ENCODE peak calls at places on chromosomes 3 and 15, in nine cellular contexts. F is neuronal stem cell, X is IMR-90, C is PC-3, E is mammary epithelial cell, J is endothelial cell of umbilical vein, Y is MM.1S, Q is GM23248, W is HepG2. T is an unnamed sample.

GRCh38 chr3:194688207-194688711 is 2.6 kb downstream of the FAM43A start:
- DNase-seq in F (peak), X (peak), C (peak), E (no peak), J (peak), Y (peak), Q (peak), W (peak), T (no peak)

GRCh38 chr3:123758081-123758564 is 126.0 kb downstream of the MYLK start:
- DNase-seq in F (peak), X (peak), C (peak), E (peak), J (no peak), Y (no peak), Q (peak), W (peak), T (peak)

GRCh38 chr15:23472033-23472432 is 25.0 kb upstream of the GOLGA6L2 start:
- DNase-seq in F (no peak), X (no peak), C (no peak), E (no peak), J (no peak), Y (no peak), Q (no peak), W (no peak), T (no peak)

GRCh38 chr3:123344941-123345594 is 103.8 kb downstream of the ADCY5 start:
- DNase-seq in F (no peak), X (no peak), C (no peak), E (no peak), J (no peak), Y (no peak), Q (no peak), W (no peak), T (no peak)

GRCh38 chr3:186277268-186277909 is 84.6 kb downstream of the DGKG start:
- DNase-seq in F (no peak), X (peak), C (peak), E (peak), J (peak), Y (no peak), Q (peak), W (peak), T (peak)

GRCh38 chr3:191376742-191377141 is 46.4 kb upstream of the UTS2B start:
- DNase-seq in F (no peak), X (peak), C (peak), E (peak), J (peak), Y (no peak), Q (peak), W (no peak), T (peak)

GRCh38 chr3:135907422-135908165 is 57.9 kb upstream of the PPP2R3A start:
- DNase-seq in F (no peak), X (no peak), C (peak), E (peak), J (no peak), Y (no peak), Q (no peak), W (no peak), T (peak)

GRCh38 chr3:85554153-85554552 is 595.4 kb downstream of the CADM2 start:
- DNase-seq in F (no peak), X (no peak), C (no peak), E (no peak), J (no peak), Y (no peak), Q (no peak), W (no peak), T (no peak)

GRCh38 chr3:157464283-157464682 is 27.6 kb downstream of the PTX3 start:
- DNase-seq in F (no peak), X (peak), C (no peak), E (no peak), J (no peak), Y (no peak), Q (no peak), W (no peak), T (no peak)

GRCh38 chr3:130894130-130894872 is 417 bp downstream of the ATP2C1 start:
- DNase-seq in F (peak), X (no peak), C (no peak), E (no peak), J (no peak), Y (peak), Q (peak), W (peak), T (no peak)

GRCh38 chr3:126685493-126685892 is 18.5 kb upstream of the CHCHD6 start:
- DNase-seq in F (no peak), X (no peak), C (no peak), E (no peak), J (no peak), Y (no peak), Q (no peak), W (no peak), T (no peak)

GRCh38 chr15:85750319-85750806 is 44.4 kb downstream of the KLHL25 start:
- DNase-seq in F (no peak), X (peak), C (no peak), E (no peak), J (no peak), Y (no peak), Q (peak), W (no peak), T (no peak)
- H3K4me3 ChIP-seq in F (no peak), X (no peak), C (no peak), E (no peak), J (no peak), Y (no peak), Q (no peak), W (no peak), T (no peak)

DNA sequence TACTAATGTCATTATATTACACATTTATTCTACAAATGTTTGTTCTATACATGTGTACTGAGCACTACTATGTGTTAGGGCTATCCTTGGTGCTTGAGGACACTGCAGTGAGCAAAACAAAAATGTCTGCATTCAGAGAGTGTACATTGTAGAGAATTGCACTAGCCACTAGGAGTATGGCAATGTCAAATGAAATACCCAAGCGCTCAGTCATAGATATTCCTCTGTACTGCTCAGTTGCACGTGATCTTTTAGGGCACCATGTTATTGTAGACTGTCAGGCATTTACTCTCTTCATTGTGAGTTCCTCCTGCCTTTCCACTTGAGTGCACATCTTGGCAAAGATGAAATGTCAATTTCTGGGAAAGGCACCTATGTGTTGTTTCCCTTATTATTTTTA is 36.8 kb downstream of the FNDC3B start:
- DNase-seq in F (no peak), X (no peak), C (no peak), E (no peak), J (no peak), Y (no peak), Q (no peak), W (no peak), T (no peak)
- H2AFZ ChIP-seq in F (no peak), X (no peak), C (no peak), E (no peak), J (no peak), Y (no peak), Q (no peak), W (no peak), T (no peak)

GRCh38 chr3:112086857-112087524 is 802 bp downstream of the C3orf52 start:
- DNase-seq in F (no peak), X (peak), C (peak), E (peak), J (no peak), Y (no peak), Q (peak), W (no peak), T (peak)
- H3K4me3 ChIP-seq in F (peak), X (peak), C (peak), E (peak), J (peak), Y (peak), Q (peak), W (peak), T (peak)

GRCh38 chr3:147618636-147619035 is 209.5 kb downstream of the ZIC1 start:
- DNase-seq in F (no peak), X (no peak), C (no peak), E (no peak), J (no peak), Y (no peak), Q (no peak), W (no peak), T (no peak)

GRCh38 chr3:147616998-147617619 is 207.9 kb downstream of the ZIC1 start:
- DNase-seq in F (no peak), X (peak), C (peak), E (no peak), J (peak), Y (peak), Q (peak), W (peak), T (no peak)

GRCh38 chr3:147620906-147621305 is 211.7 kb downstream of the ZIC1 start:
- DNase-seq in F (no peak), X (no peak), C (no peak), E (no peak), J (no peak), Y (no peak), Q (peak), W (no peak), T (no peak)

GRCh38 chr3:147614210-147614609 is 205.0 kb downstream of the ZIC1 start:
- DNase-seq in F (no peak), X (no peak), C (no peak), E (no peak), J (no peak), Y (no peak), Q (no peak), W (no peak), T (no peak)

DNA sequence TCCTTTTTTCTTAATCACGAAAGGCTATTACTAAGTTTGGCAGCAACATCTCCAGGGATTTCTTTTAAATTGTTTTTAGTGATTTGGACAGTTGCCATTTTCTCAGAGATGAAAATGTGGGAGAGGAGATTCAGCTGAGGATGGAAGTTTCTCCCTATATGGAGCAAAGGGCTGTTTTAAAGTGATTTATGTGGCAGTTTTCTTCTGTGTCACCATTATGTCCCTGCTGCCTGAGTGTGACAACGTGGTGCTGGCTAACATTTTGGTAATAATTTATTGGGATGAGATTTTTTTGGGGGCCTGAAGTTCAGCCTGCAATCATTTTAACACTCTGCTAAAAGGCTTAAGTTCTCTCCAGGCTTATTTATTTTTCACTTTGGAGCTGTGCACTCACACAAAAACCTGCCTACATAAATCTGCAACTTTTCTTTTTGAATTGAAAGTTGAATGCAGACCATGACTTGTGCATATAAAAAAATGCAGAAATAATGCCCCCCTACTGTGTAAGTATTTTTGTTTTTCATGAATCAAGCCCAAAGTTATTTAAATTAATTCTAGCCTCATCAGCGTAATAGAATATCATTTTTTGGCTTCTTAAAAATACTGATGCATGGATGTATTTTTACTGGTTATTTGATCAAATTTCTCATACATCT is 210.9 kb downstream of the ZIC1 start:
- DNase-seq in F (no peak), X (no peak), C (no peak), E (no peak), J (no peak), Y (no peak), Q (peak), W (no peak), T (no peak)
- H2AFZ ChIP-seq in F (peak), X (no peak), C (no peak), E (no peak), J (no peak), Y (no peak), Q (peak), W (no peak), T (no peak)

T was measured in PC-9.